ENCODE peak calls at places on chromosomes 6 and 20, in six cellular contexts. P, L, J, G, R and O are unnamed samples.

GRCh38 chr6:122736166-122736565 is 43.4 kb upstream of the FABP7 start:
- DNase-seq in P (peak), L (no peak), J (no peak), G (no peak), R (no peak), O (no peak)

GRCh38 chr6:107976267-107976783 is 18.3 kb upstream of the SEC63 start:
- DNase-seq in P (no peak), L (no peak), J (no peak), G (no peak), R (no peak), O (no peak)

GRCh38 chr20:6122111-6122872 is 538 bp downstream of the FERMT1 start:
- DNase-seq in P (peak), L (peak), J (no peak), G (no peak), R (peak), O (no peak)

GRCh38 chr6:36809933-36810844 is 29.1 kb downstream of the CPNE5 start:
- DNase-seq in P (no peak), L (no peak), J (no peak), G (no peak), R (no peak), O (no peak)

GRCh38 chr6:84791233-84791632 is 26.8 kb upstream of the TBX18 start:
- DNase-seq in P (peak), L (peak), J (no peak), G (no peak), R (no peak), O (peak)

GRCh38 chr20:46974669-46975434 is 80.2 kb downstream of the EYA2 start:
- DNase-seq in P (no peak), L (no peak), J (no peak), G (no peak), R (no peak), O (no peak)

GRCh38 chr6:30613251-30614043 is 3.6 kb downstream of the PPP1R10 start:
- DNase-seq in P (peak), L (peak), J (peak), G (no peak), R (no peak), O (no peak)

GRCh38 chr6:40585661-40586269 is 1.4 kb downstream of the LRFN2 start:
- DNase-seq in P (no peak), L (no peak), J (no peak), G (no peak), R (no peak), O (no peak)

GRCh38 chr6:94511502-94512088 is 1065.7 kb upstream of the MANEA start:
- DNase-seq in P (no peak), L (no peak), J (no peak), G (no peak), R (no peak), O (no peak)

GRCh38 chr20:52048365-52048764 is 143.2 kb downstream of the ZFP64 start:
- DNase-seq in P (no peak), L (no peak), J (no peak), G (no peak), R (no peak), O (no peak)

GRCh38 chr20:38937978-38938473 is 11.8 kb downstream of the FAM83D start:
- DNase-seq in P (no peak), L (peak), J (no peak), G (no peak), R (no peak), O (no peak)

GRCh38 chr20:20520776-20521175 is 152.9 kb downstream of the INSM1 start:
- DNase-seq in P (peak), L (peak), J (no peak), G (no peak), R (no peak), O (no peak)

GRCh38 chr20:48718914-48719578 is 108.8 kb downstream of the PREX1 start:
- DNase-seq in P (peak), L (no peak), J (peak), G (no peak), R (no peak), O (no peak)

GRCh38 chr6:2524090-2524489 is 226.6 kb downstream of the MYLK4 start:
- DNase-seq in P (peak), L (peak), J (no peak), G (no peak), R (no peak), O (no peak)

GRCh38 chr6:69162811-69163210 is 527.7 kb downstream of the ADGRB3 start:
- DNase-seq in P (no peak), L (peak), J (no peak), G (no peak), R (no peak), O (no peak)

GRCh38 chr6:33633084-33633461 is 12.0 kb downstream of the ITPR3 start:
- DNase-seq in P (no peak), L (no peak), J (no peak), G (no peak), R (no peak), O (no peak)

GRCh38 chr6:33634203-33634727 is 13.1 kb downstream of the ITPR3 start:
- DNase-seq in P (no peak), L (no peak), J (no peak), G (no peak), R (peak), O (no peak)

GRCh38 chr6:33633462-33634158 is 12.5 kb downstream of the ITPR3 start:
- DNase-seq in P (peak), L (peak), J (peak), G (peak), R (peak), O (no peak)

GRCh38 chr6:33631971-33632585 is 11.0 kb downstream of the ITPR3 start:
- DNase-seq in P (no peak), L (no peak), J (no peak), G (no peak), R (no peak), O (no peak)

GRCh38 chr6:33632603-33633039 is 11.5 kb downstream of the ITPR3 start:
- DNase-seq in P (peak), L (peak), J (no peak), G (peak), R (peak), O (no peak)
- TF ChIP-seq CTCF in P (peak), L (peak), J (peak), G (no peak), R (peak), O (peak)

GRCh38 chr6:154872605-154873004 is 122.5 kb upstream of the TIAM2 start:
- DNase-seq in P (no peak), L (no peak), J (no peak), G (no peak), R (no peak), O (no peak)

GRCh38 chr6:154864086-154864430 is 130.8 kb downstream of the SCAF8 start:
- DNase-seq in P (no peak), L (no peak), J (no peak), G (no peak), R (no peak), O (no peak)

GRCh38 chr6:154862536-154862935 is 129.3 kb downstream of the SCAF8 start:
- DNase-seq in P (no peak), L (no peak), J (no peak), G (no peak), R (no peak), O (no peak)

GRCh38 chr6:154865291-154865690 is 129.8 kb upstream of the TIAM2 start:
- DNase-seq in P (no peak), L (peak), J (no peak), G (no peak), R (no peak), O (no peak)

DNA sequence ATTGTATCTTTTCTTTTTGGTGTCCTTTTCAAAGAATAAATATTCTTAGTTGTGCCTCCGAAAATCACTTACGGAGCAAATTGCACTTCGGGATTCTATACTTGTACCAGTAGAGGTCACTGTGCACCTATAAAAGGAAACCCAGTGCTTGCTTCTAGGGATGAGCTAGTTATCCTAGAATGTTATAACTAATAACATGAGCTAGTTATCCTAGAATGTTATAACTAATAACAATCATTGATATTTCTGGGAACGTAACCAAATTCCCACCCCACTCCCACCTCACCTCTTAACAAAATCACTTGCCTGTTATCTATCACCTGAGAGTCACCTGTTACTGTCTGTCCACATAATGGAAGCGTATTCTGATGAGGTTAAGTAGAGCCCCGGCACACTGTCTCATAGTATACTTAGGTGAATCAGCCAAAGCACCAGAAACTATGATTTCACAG is 126.9 kb upstream of the TIAM2 start:
- DNase-seq in P (peak), L (peak), J (no peak), G (no peak), R (no peak), O (peak)
- TF ChIP-seq CTCF in P (peak), L (peak), J (peak), G (peak), R (peak), O (peak)

GRCh38 chr6:3617681-3618299 is 133.7 kb downstream of the PXDC1 start:
- DNase-seq in P (no peak), L (no peak), J (no peak), G (no peak), R (no peak), O (no peak)

GRCh38 chr6:3617192-3617631 is 134.3 kb downstream of the PXDC1 start:
- DNase-seq in P (no peak), L (no peak), J (no peak), G (no peak), R (no peak), O (no peak)

GRCh38 chr6:3616565-3617176 is 134.8 kb downstream of the PXDC1 start:
- DNase-seq in P (no peak), L (no peak), J (no peak), G (no peak), R (no peak), O (no peak)

GRCh38 chr6:3614918-3615317 is 136.6 kb downstream of the PXDC1 start:
- DNase-seq in P (no peak), L (no peak), J (no peak), G (no peak), R (no peak), O (no peak)

DNA sequence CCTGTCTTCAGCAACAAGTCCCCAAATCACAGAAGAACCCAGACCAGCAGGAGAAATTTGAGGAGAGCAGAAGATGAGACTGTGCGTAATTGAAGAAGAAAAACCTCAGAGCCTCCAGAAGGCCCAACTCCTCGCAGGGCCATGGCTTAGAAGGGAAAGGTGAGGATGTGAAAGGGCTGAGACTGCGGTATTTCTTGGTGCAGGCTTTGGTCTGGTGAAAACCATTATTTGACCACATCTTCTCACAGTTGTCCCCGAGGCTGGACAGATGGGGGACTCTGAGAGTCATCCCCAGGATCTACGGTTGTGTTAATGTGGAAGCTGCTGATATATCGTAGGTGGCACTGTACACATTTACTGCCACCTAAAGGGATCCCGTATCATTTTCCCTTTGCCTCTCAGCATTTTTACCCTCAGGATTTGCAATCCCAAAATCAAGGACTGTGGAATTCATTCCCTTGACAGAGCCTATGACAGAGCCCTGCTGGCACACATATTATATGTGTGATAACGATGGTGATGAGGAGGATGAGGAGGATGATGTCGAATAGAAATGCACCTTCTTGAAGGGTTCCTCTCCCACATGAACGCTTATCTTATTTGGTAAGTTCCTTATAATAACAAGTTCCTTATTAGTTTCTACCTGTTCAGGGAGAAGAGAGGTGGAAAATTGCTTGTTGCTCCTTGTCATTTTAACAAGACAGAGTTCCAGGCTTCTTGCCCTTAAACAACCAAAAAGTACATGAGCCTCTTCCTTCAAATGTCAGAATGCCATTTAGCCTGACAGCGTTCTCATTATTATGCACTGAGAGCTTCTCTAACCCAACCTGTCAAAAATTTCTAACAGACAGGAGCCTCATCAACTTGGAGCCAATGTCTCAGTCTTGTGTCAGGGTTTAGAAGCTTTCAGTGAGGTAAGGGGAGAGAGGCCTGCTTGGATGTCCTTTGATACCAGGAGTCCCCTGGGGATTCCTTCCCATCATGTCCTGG is 135.8 kb downstream of the PXDC1 start:
- DNase-seq in P (no peak), L (no peak), J (no peak), G (no peak), R (no peak), O (no peak)
- TF ChIP-seq CTCF in P (peak), L (no peak), J (no peak), G (no peak), R (no peak), O (no peak)

GRCh38 chr6:105116150-105116549 is 63.7 kb downstream of the POPDC3 start:
- DNase-seq in P (no peak), L (no peak), J (no peak), G (no peak), R (no peak), O (no peak)
- TF ChIP-seq CTCF in P (no peak), L (no peak), J (no peak), G (no peak), R (no peak), O (no peak)

DNA sequence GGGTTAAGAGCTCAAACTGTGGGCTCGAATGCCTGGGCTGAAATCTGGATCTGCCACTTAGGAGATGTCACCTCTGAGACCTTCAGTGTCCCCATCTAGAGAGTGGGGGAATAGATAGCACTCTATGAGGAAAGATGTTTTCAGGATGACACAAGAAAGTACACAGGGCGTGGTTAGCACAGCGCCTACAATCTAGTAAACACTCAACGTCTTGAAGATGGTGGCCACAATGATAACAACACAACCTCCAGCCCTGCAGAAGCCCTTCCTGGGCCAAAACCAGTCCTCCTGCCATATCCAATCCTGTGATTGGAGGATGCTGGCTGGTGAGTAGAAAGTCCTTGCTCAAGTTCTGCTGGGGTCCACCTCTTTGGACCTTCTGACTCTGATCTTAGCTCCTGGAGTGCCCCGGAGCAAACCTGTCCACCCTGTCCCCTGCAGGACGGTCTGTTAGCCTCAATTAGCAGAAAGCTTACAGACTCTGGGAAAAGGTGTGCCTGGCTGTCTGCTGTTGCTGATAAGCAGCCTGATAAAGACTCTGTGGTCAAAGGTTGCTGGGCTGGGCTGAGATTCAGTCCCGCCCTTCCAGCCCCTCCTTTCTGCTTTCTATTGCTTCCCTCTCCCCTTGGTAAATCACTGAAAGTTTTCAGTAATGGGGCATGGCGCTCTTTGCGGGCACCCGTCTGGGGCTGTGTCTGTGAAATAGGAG is 8.2 kb downstream of the EDN3 start:
- DNase-seq in P (no peak), L (no peak), J (no peak), G (no peak), R (peak), O (no peak)
- TF ChIP-seq CTCF in P (no peak), L (no peak), J (no peak), G (no peak), R (no peak), O (no peak)

GRCh38 chr6:20234136-20234535 is 21.9 kb upstream of the MBOAT1 start:
- DNase-seq in P (no peak), L (no peak), J (no peak), G (no peak), R (no peak), O (peak)
- TF ChIP-seq CTCF in P (no peak), L (no peak), J (no peak), G (no peak), R (no peak), O (no peak)

GRCh38 chr6:136338486-136338885 is 48.8 kb upstream of the BCLAF1 start:
- DNase-seq in P (no peak), L (no peak), J (no peak), G (no peak), R (no peak), O (no peak)
- TF ChIP-seq CTCF in P (peak), L (no peak), J (no peak), G (no peak), R (no peak), O (peak)